ENCODE peak calls at places on chromosomes 3 and 15, in five cellular contexts. I is OCI-LY7, W is hepatocyte, F is astrocyte of the spinal cord, A is HFFc6. M is an unnamed sample.

GRCh38 chr3:127166501-127167065 is 26.3 kb upstream of the PRR23E start:
- DNase-seq in I (no peak), W (no peak), F (no peak), A (no peak), M (no peak)

GRCh38 chr15:86296762-86297161 is 217.1 kb downstream of the AGBL1 start:
- DNase-seq in I (no peak), W (no peak), F (no peak), A (no peak), M (no peak)

GRCh38 chr15:41928637-41929620 is 35.1 kb upstream of the SPTBN5 start:
- DNase-seq in I (no peak), W (no peak), F (no peak), A (no peak), M (peak)

GRCh38 chr15:71547066-71547465 is 263.3 kb upstream of the NR2E3 start:
- DNase-seq in I (no peak), W (peak), F (peak), A (no peak), M (no peak)

GRCh38 chr3:64427671-64428070 is 202.4 kb upstream of the PRICKLE2 start:
- DNase-seq in I (no peak), W (no peak), F (no peak), A (no peak), M (no peak)

GRCh38 chr3:174204765-174205164 is 654.4 kb upstream of the NAALADL2 start:
- DNase-seq in I (no peak), W (no peak), F (no peak), A (no peak), M (no peak)

GRCh38 chr15:80699981-80700380 is 4.9 kb downstream of the ABHD17C start:
- DNase-seq in I (no peak), W (no peak), F (peak), A (peak), M (no peak)

GRCh38 chr15:45522179-45522930 is at the start of gene SLC30A4:
- DNase-seq in I (peak), W (peak), F (peak), A (peak), M (peak)

GRCh38 chr3:46706771-46707582 is 5.8 kb downstream of the TMIE start:
- DNase-seq in I (no peak), W (no peak), F (no peak), A (no peak), M (no peak)

GRCh38 chr15:71118345-71118744 is 3.1 kb downstream of the THSD4 start:
- DNase-seq in I (no peak), W (no peak), F (no peak), A (no peak), M (no peak)

GRCh38 chr3:184727357-184728060 is 15.6 kb upstream of the MAGEF1 start:
- DNase-seq in I (peak), W (peak), F (peak), A (peak), M (peak)

GRCh38 chr3:113436794-113437193 is 4.5 kb downstream of the CFAP44 start:
- DNase-seq in I (no peak), W (peak), F (peak), A (peak), M (no peak)

GRCh38 chr3:86949850-86950249 is 41.1 kb downstream of the VGLL3 start:
- DNase-seq in I (no peak), W (no peak), F (no peak), A (no peak), M (no peak)

GRCh38 chr3:186432189-186432588 is 70.2 kb upstream of the DGKG start:
- DNase-seq in I (no peak), W (no peak), F (no peak), A (peak), M (no peak)

GRCh38 chr3:57370331-57370730 is 77.8 kb upstream of the ASB14 start:
- DNase-seq in I (no peak), W (no peak), F (no peak), A (no peak), M (no peak)

GRCh38 chr3:135862361-135862760 is 103.2 kb upstream of the PPP2R3A start:
- DNase-seq in I (no peak), W (no peak), F (no peak), A (no peak), M (no peak)

GRCh38 chr3:126480864-126481263 is 5.2 kb upstream of the ZXDC start:
- DNase-seq in I (no peak), W (no peak), F (no peak), A (no peak), M (no peak)

GRCh38 chr15:66996099-66996498 is 69.3 kb upstream of the SMAD3 start:
- DNase-seq in I (no peak), W (no peak), F (peak), A (peak), M (no peak)

GRCh38 chr3:69767571-69767970 is 28.3 kb downstream of the MITF start:
- DNase-seq in I (no peak), W (no peak), F (no peak), A (no peak), M (no peak)

GRCh38 chr3:58150800-58151199 is 60.0 kb downstream of the DNASE1L3 start:
- DNase-seq in I (no peak), W (no peak), F (no peak), A (no peak), M (no peak)

GRCh38 chr15:26630857-26631256 is 142.0 kb downstream of the GABRB3 start:
- DNase-seq in I (peak), W (no peak), F (no peak), A (peak), M (no peak)

GRCh38 chr3:13222131-13222530 is 148.9 kb upstream of the IQSEC1 start:
- DNase-seq in I (no peak), W (no peak), F (no peak), A (no peak), M (no peak)

GRCh38 chr3:13223574-13224237 is 150.5 kb upstream of the IQSEC1 start:
- DNase-seq in I (no peak), W (no peak), F (no peak), A (no peak), M (no peak)

GRCh38 chr3:13224967-13225366 is 151.7 kb upstream of the IQSEC1 start:
- DNase-seq in I (no peak), W (no peak), F (no peak), A (no peak), M (no peak)

GRCh38 chr3:13221491-13221890 is 148.3 kb upstream of the IQSEC1 start:
- DNase-seq in I (no peak), W (no peak), F (no peak), A (no peak), M (no peak)

GRCh38 chr3:13222891-13223573 is 149.8 kb upstream of the IQSEC1 start:
- DNase-seq in I (no peak), W (no peak), F (no peak), A (no peak), M (no peak)
- TF ChIP-seq CTCF in I (no peak), W (no peak), F (no peak), A (no peak), M (no peak)

GRCh38 chr3:124491875-124492274 is 238.4 kb upstream of the UMPS start:
- DNase-seq in I (no peak), W (no peak), F (no peak), A (no peak), M (no peak)

GRCh38 chr3:124483915-124484470 is 246.3 kb upstream of the UMPS start:
- DNase-seq in I (no peak), W (no peak), F (no peak), A (no peak), M (no peak)

GRCh38 chr3:124491098-124491497 is 239.2 kb upstream of the UMPS start:
- DNase-seq in I (no peak), W (no peak), F (no peak), A (no peak), M (no peak)

GRCh38 chr3:124489506-124489905 is 240.7 kb upstream of the UMPS start:
- DNase-seq in I (no peak), W (no peak), F (no peak), A (no peak), M (no peak)

GRCh38 chr3:124486324-124486723 is 243.9 kb upstream of the UMPS start:
- DNase-seq in I (no peak), W (no peak), F (no peak), A (no peak), M (no peak)
- TF ChIP-seq CTCF in I (no peak), W (peak), F (no peak), A (peak), M (no peak)

GRCh38 chr3:131338948-131339640 is 42.5 kb upstream of the NUDT16 start:
- DNase-seq in I (no peak), W (no peak), F (peak), A (no peak), M (no peak)
- TF ChIP-seq CTCF in I (no peak), W (no peak), F (no peak), A (no peak), M (no peak)

GRCh38 chr3:140349938-140350337 is 327.9 kb upstream of the TRIM42 start:
- DNase-seq in I (no peak), W (peak), F (no peak), A (no peak), M (no peak)
- TF ChIP-seq CTCF in I (no peak), W (no peak), F (no peak), A (no peak), M (no peak)

GRCh38 chr3:153624310-153625030 is 462.4 kb downstream of the RAP2B start:
- DNase-seq in I (peak), W (no peak), F (no peak), A (no peak), M (no peak)

GRCh38 chr3:153628591-153628990 is 466.6 kb downstream of the RAP2B start:
- DNase-seq in I (peak), W (no peak), F (no peak), A (no peak), M (no peak)

GRCh38 chr3:153623834-153624233 is 461.8 kb downstream of the RAP2B start:
- DNase-seq in I (no peak), W (no peak), F (no peak), A (no peak), M (no peak)

GRCh38 chr3:153626158-153626557 is 464.1 kb downstream of the RAP2B start:
- DNase-seq in I (no peak), W (no peak), F (no peak), A (no peak), M (no peak)

DNA sequence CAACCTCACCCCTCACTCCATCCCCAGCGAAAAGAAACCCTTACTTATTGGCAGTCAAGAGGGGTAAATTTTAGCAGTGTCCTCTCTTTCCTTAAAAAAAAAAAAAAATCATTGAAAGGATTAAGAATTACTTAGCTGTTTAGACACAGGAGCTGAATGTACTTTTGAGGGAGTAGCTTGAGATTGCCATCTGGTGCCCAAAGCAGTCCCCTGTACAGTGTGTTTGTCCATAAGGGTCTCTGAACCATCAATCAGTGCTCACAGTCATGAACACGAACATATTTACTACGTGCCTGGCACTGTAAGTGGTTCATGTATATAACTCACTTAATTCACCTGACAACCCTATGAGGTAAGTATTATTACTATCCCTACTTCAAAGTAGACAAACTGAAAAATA is 463.5 kb downstream of the RAP2B start:
- DNase-seq in I (peak), W (no peak), F (no peak), A (no peak), M (no peak)
- TF ChIP-seq CTCF in I (peak), W (peak), F (peak), A (no peak), M (no peak)

GRCh38 chr3:118637866-118638265 is 396.8 kb downstream of the IGSF11 start:
- DNase-seq in I (no peak), W (no peak), F (no peak), A (no peak), M (no peak)
- TF ChIP-seq CTCF in I (no peak), W (no peak), F (no peak), A (no peak), M (no peak)

M was measured in GM13976.